ENCODE peak calls at places on chromosomes 13 and 19, in ten cellular contexts. B, O, D, Y, H, L, P, W, X and A are unnamed samples.

GRCh38 chr13:60411983-60412382 is 15.0 kb downstream of the TDRD3 start:
- DNase-seq in B (no peak), Y (no peak), H (no peak), L (no peak), W (no peak), O (no peak), D (no peak), X (no peak), P (no peak), A (no peak)

GRCh38 chr13:111177081-111177711 is 62.1 kb downstream of the ARHGEF7 start:
- DNase-seq in P (no peak), D (no peak), X (peak), L (no peak), H (no peak), W (peak), B (no peak), O (peak), Y (no peak), A (peak)

GRCh38 chr13:41960195-41960699 is 662 bp downstream of the VWA8 start:
- DNase-seq in L (peak), P (no peak), H (no peak), D (no peak), Y (no peak), B (no peak), O (no peak), X (no peak), W (peak), A (peak)

GRCh38 chr13:44300895-44301638 is 72.6 kb upstream of the SERP2 start:
- DNase-seq in B (no peak), X (no peak), L (peak), H (no peak), Y (no peak), W (peak), P (peak), O (no peak), D (peak), A (no peak)

GRCh38 chr19:57747472-57747807 is 825 bp downstream of the ZNF776 start:
- DNase-seq in X (no peak), W (no peak), H (no peak), D (no peak), Y (no peak), O (no peak), P (no peak), L (peak), B (no peak), A (no peak)

GRCh38 chr19:16153582-16154336 is 10.3 kb downstream of the HSH2D start:
- DNase-seq in D (no peak), P (no peak), L (peak), H (no peak), O (no peak), W (no peak), Y (no peak), X (peak), B (no peak), A (no peak)

GRCh38 chr13:90757127-90757680 is 590.3 kb upstream of the MIR17HG start:
- DNase-seq in X (no peak), W (no peak), Y (no peak), O (no peak), L (peak), B (no peak), D (no peak), H (no peak), P (peak), A (no peak)

GRCh38 chr13:32639502-32640105 is 53.4 kb downstream of the PDS5B start:
- DNase-seq in W (peak), X (peak), L (peak), H (no peak), D (peak), O (no peak), P (peak), B (no peak), Y (peak), A (peak)

GRCh38 chr13:102003848-102004570 is 397.8 kb downstream of the FGF14 start:
- DNase-seq in O (no peak), P (no peak), Y (no peak), H (no peak), B (no peak), X (no peak), L (peak), D (peak), W (no peak), A (no peak)

GRCh38 chr13:42836930-42837329 is 55.5 kb downstream of the FAM216B start:
- DNase-seq in X (no peak), O (no peak), Y (no peak), H (no peak), D (no peak), B (no peak), W (peak), L (peak), P (peak), A (no peak)

GRCh38 chr19:35757231-35757748 is 461 bp upstream of the HSPB6 start:
- DNase-seq in X (peak), B (no peak), P (peak), H (no peak), W (peak), Y (peak), L (peak), O (peak), D (no peak), A (peak)